ENCODE peak calls at places on chromosomes 16 and 17, in five cellular contexts. X is tibial artery, G is ecto neural progenitor cell, V is NCI-H2081, L is left kidney. A is an unnamed sample.
A peak's percentile ranks its signal among the peaks of the same experiment; 100 is the strongest.

GRCh38 chr17:39194089-39194984 is 3.1 kb downstream of the CACNB1 start:
- DNase-seq in X (peak; percentile 78), V (no peak), G (peak; percentile 86), L (peak; percentile 90), A (peak; percentile 28)

GRCh38 chr17:66677201-66677981 is 157.5 kb upstream of the CACNG5 start:
- DNase-seq in V (no peak), L (no peak), X (no peak), G (no peak), A (peak; percentile 48)

GRCh38 chr17:57682667-57683066 is 62.4 kb downstream of the CCDC182 start:
- DNase-seq in L (no peak), X (no peak), V (no peak), G (peak; percentile 41), A (no peak)

GRCh38 chr16:87472935-87473334 is 19.9 kb downstream of the ZCCHC14 start:
- DNase-seq in X (no peak), G (no peak), V (no peak), L (no peak), A (no peak)

GRCh38 chr16:25126820-25127232 is 15.3 kb downstream of the LCMT1 start:
- DNase-seq in X (no peak), L (peak; percentile 28), G (no peak), V (no peak), A (peak; percentile 56)

GRCh38 chr16:80899804-80900592 is 95.6 kb upstream of the CDYL2 start:
- DNase-seq in G (no peak), X (peak; percentile 89), V (no peak), L (peak; percentile 54), A (no peak)

GRCh38 chr16:11039726-11040125 is 95.4 kb downstream of the CLEC16A start:
- DNase-seq in V (no peak), G (no peak), X (no peak), L (no peak), A (no peak)

GRCh38 chr17:74569392-74570003 is 2.2 kb upstream of the CD300H start:
- DNase-seq in V (no peak), L (peak; percentile 24), G (no peak), X (peak; percentile 62), A (peak; percentile 60)

GRCh38 chr16:54928016-54928356 is 2.7 kb upstream of the IRX5 start:
- DNase-seq in L (peak; percentile 52), V (no peak), X (no peak), G (peak; percentile 58), A (no peak)

GRCh38 chr17:72381597-72382397 is 261.0 kb downstream of the SOX9 start:
- DNase-seq in G (peak; percentile 60), X (no peak), L (peak; percentile 88), V (peak; percentile 89), A (no peak)

GRCh38 chr17:42018988-42019387 is 902 bp upstream of the NKIRAS2 start:
- DNase-seq in V (no peak), X (no peak), L (no peak), G (no peak), A (no peak)

GRCh38 chr17:27612160-27612767 is 18.7 kb upstream of the LGALS9 start:
- DNase-seq in V (no peak), L (no peak), G (no peak), X (no peak), A (no peak)

GRCh38 chr16:83843657-83844056 is 35.9 kb downstream of the HSBP1 start:
- DNase-seq in L (no peak), X (peak; percentile 28), G (peak; percentile 44), V (no peak), A (no peak)

GRCh38 chr17:62562656-62563055 is 64.8 kb upstream of the MRC2 start:
- DNase-seq in X (no peak), G (no peak), L (no peak), V (no peak), A (no peak)

GRCh38 chr17:69492410-69493071 is 78.0 kb downstream of the MAP2K6 start:
- DNase-seq in X (no peak), G (peak; percentile 58), L (no peak), V (no peak), A (peak; percentile 83)

GRCh38 chr16:3149630-3150345 is 15.0 kb downstream of the ZNF213 start:
- DNase-seq in G (peak; percentile 87), L (peak; percentile 87), V (no peak), X (peak; percentile 66), A (no peak)

GRCh38 chr16:80309178-80309577 is 231.6 kb upstream of the DYNLRB2 start:
- DNase-seq in V (no peak), G (no peak), X (no peak), L (peak; percentile 23), A (no peak)

GRCh38 chr16:64534180-64534780 is 587.6 kb downstream of the CDH11 start:
- DNase-seq in X (no peak), G (no peak), V (no peak), L (no peak), A (no peak)

GRCh38 chr17:83136931-83137330 is 57.5 kb downstream of the METRNL start:
- DNase-seq in X (no peak), L (no peak), V (no peak), G (peak; percentile 38), A (no peak)

GRCh38 chr16:86120982-86121242 is 221.9 kb downstream of the IRF8 start:
- DNase-seq in V (no peak), G (no peak), L (peak; percentile 88), X (no peak), A (no peak)

GRCh38 chr16:56793504-56793903 is 63.6 kb downstream of the NUP93 start:
- DNase-seq in G (no peak), V (no peak), X (no peak), L (peak; percentile 46), A (no peak)

GRCh38 chr16:4792951-4793513 is 2.1 kb upstream of the SMIM22 start:
- DNase-seq in G (no peak), X (no peak), V (no peak), L (no peak), A (no peak)

GRCh38 chr17:6303664-6304063 is 131.3 kb downstream of the AIPL1 start:
- DNase-seq in G (peak; percentile 80), L (peak; percentile 90), V (no peak), X (no peak), A (peak; percentile 1)

GRCh38 chr16:28283798-28284577 is 8.3 kb upstream of the SBK1 start:
- DNase-seq in V (no peak), L (no peak), X (no peak), G (no peak), A (no peak)

GRCh38 chr17:40615295-40615988 is 32.2 kb downstream of the SMARCE1 start:
- DNase-seq in X (no peak), V (peak; percentile 17), L (peak; percentile 86), G (peak; percentile 72), A (peak; percentile 5)

GRCh38 chr17:1487939-1488825 is 4.3 kb downstream of the MYO1C start:
- DNase-seq in V (peak; percentile 5), L (peak; percentile 93), X (peak; percentile 80), G (peak; percentile 93), A (peak; percentile 79)

GRCh38 chr16:89904606-89905510 is 13.8 kb upstream of the MC1R start:
- DNase-seq in V (no peak), L (no peak), X (no peak), G (no peak), A (no peak)

GRCh38 chr17:65677932-65678331 is 116.5 kb upstream of the AXIN2 start:
- DNase-seq in V (no peak), L (no peak), G (no peak), X (no peak), A (no peak)

GRCh38 chr16:71883193-71883848 is 661 bp downstream of the ZNF821 start:
- DNase-seq in V (no peak), X (peak; percentile 29), G (no peak), L (peak; percentile 78), A (no peak)

GRCh38 chr16:5381481-5381880 is 283.9 kb upstream of the EEF2KMT start:
- DNase-seq in X (no peak), V (no peak), L (no peak), G (no peak), A (no peak)

A was measured in GM04504.